ENCODE peak calls at places on chromosome 13, in nine cellular contexts. One of them, this sample, is unnamed.

GRCh38 chr13:38922170-38922569 is 68.5 kb downstream of the STOML3 start:
- DNase-seq in cardiac fibroblast: no peak
- DNase-seq in BE2C: no peak
- DNase-seq in T-helper 2 cell: no peak
- DNase-seq in T follicular helper cell: no peak
- DNase-seq in AG09319: no peak
- DNase-seq in T-cell: no peak
- DNase-seq in D341Med: no peak
- DNase-seq in renal cortical epithelial cell: no peak
- DNase-seq in this sample: no peak

GRCh38 chr13:111559612-111560423 is 239.4 kb downstream of the TEX29 start:
- DNase-seq in cardiac fibroblast: no peak
- DNase-seq in BE2C: no peak
- DNase-seq in renal cortical epithelial cell: no peak
- DNase-seq in D341Med: no peak
- DNase-seq in T-cell: no peak
- DNase-seq in T-helper 2 cell: no peak
- DNase-seq in T follicular helper cell: no peak
- DNase-seq in AG09319: no peak
- DNase-seq in this sample: no peak

GRCh38 chr13:27151798-27152599 is 19.6 kb downstream of the USP12 start:
- DNase-seq in BE2C: no peak
- DNase-seq in T follicular helper cell: no peak
- DNase-seq in cardiac fibroblast: no peak
- DNase-seq in AG09319: no peak
- DNase-seq in D341Med: no peak
- DNase-seq in T-cell: no peak
- DNase-seq in T-helper 2 cell: no peak
- DNase-seq in renal cortical epithelial cell: peak
- DNase-seq in this sample: no peak

GRCh38 chr13:91045351-91046034 is 302.0 kb upstream of the MIR17HG start:
- DNase-seq in D341Med: peak
- DNase-seq in BE2C: no peak
- DNase-seq in T-helper 2 cell: no peak
- DNase-seq in T-cell: no peak
- DNase-seq in renal cortical epithelial cell: peak
- DNase-seq in AG09319: no peak
- DNase-seq in cardiac fibroblast: peak
- DNase-seq in T follicular helper cell: no peak
- DNase-seq in this sample: no peak

GRCh38 chr13:45473627-45474026 is 8.9 kb downstream of the COG3 start:
- DNase-seq in BE2C: peak
- DNase-seq in renal cortical epithelial cell: peak
- DNase-seq in T-helper 2 cell: no peak
- DNase-seq in T-cell: peak
- DNase-seq in AG09319: no peak
- DNase-seq in D341Med: peak
- DNase-seq in T follicular helper cell: no peak
- DNase-seq in cardiac fibroblast: no peak
- DNase-seq in this sample: peak

GRCh38 chr13:114279146-114279545 is 2.3 kb upstream of the UPF3A start:
- DNase-seq in T-cell: no peak
- DNase-seq in renal cortical epithelial cell: no peak
- DNase-seq in D341Med: no peak
- DNase-seq in cardiac fibroblast: no peak
- DNase-seq in T follicular helper cell: no peak
- DNase-seq in BE2C: no peak
- DNase-seq in AG09319: no peak
- DNase-seq in T-helper 2 cell: no peak
- DNase-seq in this sample: no peak

GRCh38 chr13:20049558-20050473 is 91.3 kb downstream of the ZMYM2 start:
- DNase-seq in T follicular helper cell: no peak
- DNase-seq in BE2C: no peak
- DNase-seq in T-cell: no peak
- DNase-seq in AG09319: no peak
- DNase-seq in T-helper 2 cell: no peak
- DNase-seq in D341Med: no peak
- DNase-seq in renal cortical epithelial cell: peak
- DNase-seq in cardiac fibroblast: no peak
- DNase-seq in this sample: no peak

GRCh38 chr13:33227927-33228644 is 57.5 kb downstream of the STARD13 start:
- DNase-seq in BE2C: no peak
- DNase-seq in D341Med: no peak
- DNase-seq in AG09319: no peak
- DNase-seq in T-cell: no peak
- DNase-seq in T follicular helper cell: no peak
- DNase-seq in cardiac fibroblast: no peak
- DNase-seq in T-helper 2 cell: no peak
- DNase-seq in renal cortical epithelial cell: no peak
- DNase-seq in this sample: no peak

GRCh38 chr13:97758317-97758716 is 195.2 kb upstream of the IPO5 start:
- DNase-seq in D341Med: no peak
- DNase-seq in T follicular helper cell: no peak
- DNase-seq in AG09319: no peak
- DNase-seq in cardiac fibroblast: peak
- DNase-seq in T-cell: no peak
- DNase-seq in T-helper 2 cell: no peak
- DNase-seq in BE2C: no peak
- DNase-seq in renal cortical epithelial cell: no peak
- DNase-seq in this sample: no peak

GRCh38 chr13:53110614-53111013 is 82.0 kb downstream of the OLFM4 start:
- DNase-seq in T-helper 2 cell: no peak
- DNase-seq in renal cortical epithelial cell: no peak
- DNase-seq in AG09319: no peak
- DNase-seq in T follicular helper cell: no peak
- DNase-seq in T-cell: no peak
- DNase-seq in cardiac fibroblast: no peak
- DNase-seq in D341Med: no peak
- DNase-seq in BE2C: no peak
- DNase-seq in this sample: no peak

GRCh38 chr13:86856996-86857395 is 814.2 kb upstream of the SLITRK5 start:
- DNase-seq in T-cell: no peak
- DNase-seq in BE2C: no peak
- DNase-seq in D341Med: no peak
- DNase-seq in cardiac fibroblast: no peak
- DNase-seq in T follicular helper cell: no peak
- DNase-seq in renal cortical epithelial cell: peak
- DNase-seq in T-helper 2 cell: no peak
- DNase-seq in AG09319: no peak
- DNase-seq in this sample: no peak

GRCh38 chr13:50126378-50127016 is 111.3 kb downstream of the KCNRG start:
- DNase-seq in T-helper 2 cell: no peak
- DNase-seq in D341Med: no peak
- DNase-seq in cardiac fibroblast: peak
- DNase-seq in BE2C: no peak
- DNase-seq in AG09319: no peak
- DNase-seq in T-cell: peak
- DNase-seq in T follicular helper cell: no peak
- DNase-seq in renal cortical epithelial cell: peak
- DNase-seq in this sample: no peak

GRCh38 chr13:83975668-83976165 is 93.4 kb upstream of the SLITRK1 start:
- DNase-seq in T follicular helper cell: no peak
- DNase-seq in AG09319: no peak
- DNase-seq in cardiac fibroblast: no peak
- DNase-seq in renal cortical epithelial cell: no peak
- DNase-seq in BE2C: no peak
- DNase-seq in D341Med: no peak
- DNase-seq in T-cell: no peak
- DNase-seq in T-helper 2 cell: no peak
- DNase-seq in this sample: no peak

GRCh38 chr13:24116103-24116502 is 44.4 kb upstream of the SPATA13 start:
- DNase-seq in cardiac fibroblast: no peak
- DNase-seq in BE2C: no peak
- DNase-seq in T-cell: no peak
- DNase-seq in D341Med: no peak
- DNase-seq in renal cortical epithelial cell: no peak
- DNase-seq in T-helper 2 cell: no peak
- DNase-seq in T follicular helper cell: no peak
- DNase-seq in AG09319: no peak
- DNase-seq in this sample: no peak

GRCh38 chr13:103634066-103634465 is 567.8 kb upstream of the SLC10A2 start:
- DNase-seq in BE2C: no peak
- DNase-seq in T follicular helper cell: no peak
- DNase-seq in T-cell: no peak
- DNase-seq in D341Med: no peak
- DNase-seq in AG09319: no peak
- DNase-seq in cardiac fibroblast: no peak
- DNase-seq in T-helper 2 cell: no peak
- DNase-seq in renal cortical epithelial cell: no peak
- DNase-seq in this sample: no peak

GRCh38 chr13:75806101-75806500 is 170.0 kb downstream of the LMO7 start:
- DNase-seq in renal cortical epithelial cell: no peak
- DNase-seq in cardiac fibroblast: no peak
- DNase-seq in D341Med: no peak
- DNase-seq in T-cell: no peak
- DNase-seq in BE2C: no peak
- DNase-seq in AG09319: no peak
- DNase-seq in T follicular helper cell: no peak
- DNase-seq in T-helper 2 cell: no peak
- DNase-seq in this sample: no peak

GRCh38 chr13:110546933-110547332 is 14.6 kb downstream of the RAB20 start:
- DNase-seq in AG09319: no peak
- DNase-seq in T follicular helper cell: no peak
- DNase-seq in D341Med: no peak
- DNase-seq in T-helper 2 cell: no peak
- DNase-seq in renal cortical epithelial cell: peak
- DNase-seq in BE2C: no peak
- DNase-seq in T-cell: no peak
- DNase-seq in cardiac fibroblast: peak
- DNase-seq in this sample: no peak

GRCh38 chr13:105008606-105009005 is 1526.9 kb downstream of the EFNB2 start:
- DNase-seq in cardiac fibroblast: no peak
- DNase-seq in T-cell: no peak
- DNase-seq in T-helper 2 cell: no peak
- DNase-seq in AG09319: no peak
- DNase-seq in D341Med: peak
- DNase-seq in T follicular helper cell: no peak
- DNase-seq in BE2C: no peak
- DNase-seq in renal cortical epithelial cell: no peak
- DNase-seq in this sample: no peak

GRCh38 chr13:23378009-23378632 is 55.4 kb downstream of the SACS start:
- DNase-seq in T-cell: peak
- DNase-seq in BE2C: no peak
- DNase-seq in AG09319: peak
- DNase-seq in T follicular helper cell: peak
- DNase-seq in renal cortical epithelial cell: peak
- DNase-seq in cardiac fibroblast: peak
- DNase-seq in T-helper 2 cell: peak
- DNase-seq in D341Med: no peak
- DNase-seq in this sample: peak

GRCh38 chr13:27839809-27840467 is 47.7 kb downstream of the GSX1 start:
- DNase-seq in BE2C: no peak
- DNase-seq in cardiac fibroblast: no peak
- DNase-seq in renal cortical epithelial cell: no peak
- DNase-seq in AG09319: no peak
- DNase-seq in D341Med: no peak
- DNase-seq in T follicular helper cell: no peak
- DNase-seq in T-cell: no peak
- DNase-seq in T-helper 2 cell: no peak
- DNase-seq in this sample: no peak

GRCh38 chr13:94114166-94114565 is 365.3 kb downstream of the DCT start:
- DNase-seq in AG09319: no peak
- DNase-seq in T-cell: no peak
- DNase-seq in T follicular helper cell: no peak
- DNase-seq in BE2C: no peak
- DNase-seq in renal cortical epithelial cell: no peak
- DNase-seq in T-helper 2 cell: no peak
- DNase-seq in cardiac fibroblast: no peak
- DNase-seq in D341Med: no peak
- DNase-seq in this sample: no peak

GRCh38 chr13:111177081-111177711 is 62.1 kb downstream of the ARHGEF7 start:
- DNase-seq in T-helper 2 cell: peak
- DNase-seq in renal cortical epithelial cell: no peak
- DNase-seq in cardiac fibroblast: peak
- DNase-seq in T follicular helper cell: peak
- DNase-seq in BE2C: no peak
- DNase-seq in AG09319: no peak
- DNase-seq in T-cell: peak
- DNase-seq in D341Med: no peak
- DNase-seq in this sample: peak

GRCh38 chr13:48636550-48636949 is 17.2 kb upstream of the CYSLTR2 start:
- DNase-seq in AG09319: no peak
- DNase-seq in T-helper 2 cell: no peak
- DNase-seq in BE2C: no peak
- DNase-seq in renal cortical epithelial cell: peak
- DNase-seq in D341Med: no peak
- DNase-seq in T-cell: no peak
- DNase-seq in cardiac fibroblast: peak
- DNase-seq in T follicular helper cell: no peak
- DNase-seq in this sample: no peak

GRCh38 chr13:75415720-75416119 is 66.2 kb downstream of the TBC1D4 start:
- DNase-seq in T-cell: no peak
- DNase-seq in BE2C: no peak
- DNase-seq in T follicular helper cell: no peak
- DNase-seq in cardiac fibroblast: peak
- DNase-seq in AG09319: peak
- DNase-seq in D341Med: no peak
- DNase-seq in T-helper 2 cell: no peak
- DNase-seq in renal cortical epithelial cell: peak
- DNase-seq in this sample: no peak

GRCh38 chr13:23347601-23348000 is 85.9 kb downstream of the SACS start:
- DNase-seq in D341Med: no peak
- DNase-seq in T-cell: no peak
- DNase-seq in BE2C: no peak
- DNase-seq in renal cortical epithelial cell: no peak
- DNase-seq in T-helper 2 cell: no peak
- DNase-seq in AG09319: no peak
- DNase-seq in cardiac fibroblast: no peak
- DNase-seq in T follicular helper cell: no peak
- DNase-seq in this sample: no peak

GRCh38 chr13:25171517-25172302 is at the start of gene AMER2:
- DNase-seq in renal cortical epithelial cell: no peak
- DNase-seq in T follicular helper cell: no peak
- DNase-seq in T-cell: no peak
- DNase-seq in BE2C: peak
- DNase-seq in cardiac fibroblast: peak
- DNase-seq in AG09319: no peak
- DNase-seq in D341Med: peak
- DNase-seq in T-helper 2 cell: no peak
- DNase-seq in this sample: no peak

GRCh38 chr13:79829880-79830279 is 348.9 kb downstream of the NDFIP2 start:
- DNase-seq in D341Med: no peak
- DNase-seq in T follicular helper cell: no peak
- DNase-seq in T-helper 2 cell: no peak
- DNase-seq in cardiac fibroblast: no peak
- DNase-seq in renal cortical epithelial cell: no peak
- DNase-seq in BE2C: no peak
- DNase-seq in AG09319: no peak
- DNase-seq in T-cell: no peak
- DNase-seq in this sample: no peak

GRCh38 chr13:35736876-35737275 is 260.4 kb upstream of the MAB21L1 start:
- DNase-seq in AG09319: no peak
- DNase-seq in D341Med: no peak
- DNase-seq in T-cell: no peak
- DNase-seq in T-helper 2 cell: no peak
- DNase-seq in renal cortical epithelial cell: no peak
- DNase-seq in BE2C: no peak
- DNase-seq in T follicular helper cell: no peak
- DNase-seq in cardiac fibroblast: no peak
- DNase-seq in this sample: no peak

GRCh38 chr13:90171649-90172048 is 1175.8 kb upstream of the MIR17HG start:
- DNase-seq in T-helper 2 cell: no peak
- DNase-seq in AG09319: no peak
- DNase-seq in D341Med: no peak
- DNase-seq in renal cortical epithelial cell: no peak
- DNase-seq in BE2C: no peak
- DNase-seq in cardiac fibroblast: peak
- DNase-seq in T follicular helper cell: no peak
- DNase-seq in T-cell: no peak
- DNase-seq in this sample: no peak

GRCh38 chr13:23715092-23715761 is 145.0 kb downstream of the TNFRSF19 start:
- DNase-seq in T-helper 2 cell: no peak
- DNase-seq in T-cell: no peak
- DNase-seq in D341Med: peak
- DNase-seq in BE2C: no peak
- DNase-seq in T follicular helper cell: no peak
- DNase-seq in cardiac fibroblast: no peak
- DNase-seq in renal cortical epithelial cell: no peak
- DNase-seq in AG09319: no peak
- DNase-seq in this sample: no peak

GRCh38 chr13:79995334-79995733 is 345.6 kb downstream of the SPRY2 start:
- DNase-seq in T-cell: no peak
- DNase-seq in AG09319: no peak
- DNase-seq in cardiac fibroblast: peak
- DNase-seq in D341Med: no peak
- DNase-seq in BE2C: no peak
- DNase-seq in T follicular helper cell: no peak
- DNase-seq in T-helper 2 cell: no peak
- DNase-seq in renal cortical epithelial cell: peak
- DNase-seq in this sample: no peak